ENCODE peak calls at places on chromosomes 3 and 15, in ten cellular contexts. V is T follicular helper cell; D is IMR-90; N is mammary epithelial cell; Z is NAMALWA; R is activated CD8-positive, alpha-beta memory T cell treated with anti-CD3 and anti-CD28 coated beads, Interleukin-2, amount 50 U/mL, for 4 hours; G is NCI-H1092; I is stomach; C is right cardiac atrium; A is neuronal stem cell. E is an unnamed sample.

GRCh38 chr15:88603885-88604284 is 17.3 kb upstream of the AEN start:
- DNase-seq in V (no peak), D (no peak), N (no peak), Z (no peak), R (no peak), G (no peak), I (no peak), C (no peak), A (no peak), E (no peak)

GRCh38 chr3:104564045-104564643 is 802.6 kb upstream of the ALCAM start:
- DNase-seq in V (peak), D (peak), N (peak), Z (peak), R (peak), G (peak), I (peak), C (no peak), A (no peak), E (no peak)

GRCh38 chr3:115227046-115227445 is 80.0 kb upstream of the ZBTB20 start:
- DNase-seq in V (no peak), D (no peak), N (no peak), Z (no peak), R (no peak), G (no peak), I (no peak), C (no peak), A (no peak), E (no peak)

GRCh38 chr3:197258168-197258755 is 40.1 kb downstream of the DLG1 start:
- DNase-seq in V (no peak), D (no peak), N (no peak), Z (no peak), R (no peak), G (no peak), I (no peak), C (no peak), A (no peak), E (no peak)

GRCh38 chr3:111572061-111572460 is 23.1 kb downstream of the ZBED2 start:
- DNase-seq in V (no peak), D (no peak), N (no peak), Z (no peak), R (peak), G (no peak), I (no peak), C (no peak), A (no peak), E (no peak)

GRCh38 chr3:42601898-42602581 is 1.6 kb downstream of the NKTR start:
- DNase-seq in V (no peak), D (peak), N (peak), Z (peak), R (no peak), G (no peak), I (no peak), C (no peak), A (no peak), E (no peak)

GRCh38 chr15:89171136-89172072 is 50.0 kb downstream of the RLBP1 start:
- DNase-seq in V (peak), D (peak), N (no peak), Z (peak), R (peak), G (no peak), I (peak), C (no peak), A (peak), E (no peak)

GRCh38 chr15:40298216-40298935 is 9.4 kb downstream of the PLCB2 start:
- DNase-seq in V (no peak), D (no peak), N (no peak), Z (no peak), R (no peak), G (no peak), I (no peak), C (no peak), A (no peak), E (no peak)

GRCh38 chr3:150237490-150237889 is 170.6 kb upstream of the TSC22D2 start:
- DNase-seq in V (no peak), D (peak), N (peak), Z (no peak), R (no peak), G (peak), I (no peak), C (no peak), A (no peak), E (no peak)

GRCh38 chr3:7720649-7721048 is 781.0 kb upstream of the LMCD1 start:
- DNase-seq in V (no peak), D (no peak), N (no peak), Z (no peak), R (no peak), G (no peak), I (no peak), C (no peak), A (no peak), E (no peak)

GRCh38 chr3:56976666-56977560 is 83.6 kb upstream of the SPATA12 start:
- DNase-seq in V (no peak), D (peak), N (no peak), Z (no peak), R (no peak), G (peak), I (no peak), C (no peak), A (no peak), E (no peak)

GRCh38 chr3:126394179-126394976 is at the start of gene CFAP100:
- DNase-seq in V (no peak), D (peak), N (no peak), Z (no peak), R (no peak), G (peak), I (peak), C (peak), A (peak), E (no peak)

GRCh38 chr3:43477600-43477999 is 144.2 kb downstream of the ANO10 start:
- DNase-seq in V (peak), D (no peak), N (no peak), Z (no peak), R (peak), G (no peak), I (no peak), C (peak), A (no peak), E (peak)

GRCh38 chr3:167967257-167968010 is 128.3 kb downstream of the GOLIM4 start:
- DNase-seq in V (no peak), D (no peak), N (no peak), Z (no peak), R (no peak), G (no peak), I (no peak), C (no peak), A (no peak), E (no peak)

GRCh38 chr3:116394365-116394764 is 50.9 kb downstream of the LSAMP start:
- DNase-seq in V (no peak), D (no peak), N (no peak), Z (no peak), R (no peak), G (peak), I (no peak), C (no peak), A (no peak), E (no peak)

GRCh38 chr15:34018021-34018645 is 20.9 kb downstream of the AVEN start:
- DNase-seq in V (no peak), D (no peak), N (no peak), Z (no peak), R (no peak), G (no peak), I (peak), C (no peak), A (no peak), E (no peak)

GRCh38 chr3:49140080-49140479 is 7.2 kb upstream of the LAMB2 start:
- DNase-seq in V (no peak), D (no peak), N (no peak), Z (no peak), R (no peak), G (no peak), I (no peak), C (peak), A (no peak), E (no peak)

GRCh38 chr3:73080201-73080966 is 18.9 kb downstream of the EBLN2 start:
- DNase-seq in V (no peak), D (no peak), N (no peak), Z (no peak), R (no peak), G (no peak), I (no peak), C (no peak), A (no peak), E (no peak)

GRCh38 chr3:154314152-154314551 is 10.1 kb downstream of the DHX36 start:
- DNase-seq in V (no peak), D (no peak), N (no peak), Z (no peak), R (no peak), G (no peak), I (no peak), C (no peak), A (no peak), E (no peak)

GRCh38 chr3:46900356-46900755 is 22.8 kb downstream of the PTH1R start:
- DNase-seq in V (no peak), D (no peak), N (no peak), Z (no peak), R (no peak), G (no peak), I (no peak), C (peak), A (no peak), E (peak)

GRCh38 chr3:29057326-29057725 is 223.5 kb upstream of the RBMS3 start:
- DNase-seq in V (no peak), D (peak), N (peak), Z (no peak), R (no peak), G (no peak), I (no peak), C (no peak), A (no peak), E (no peak)

GRCh38 chr15:62075595-62076279 is 9.0 kb downstream of the C2CD4A start:
- DNase-seq in V (no peak), D (peak), N (peak), Z (no peak), R (no peak), G (peak), I (peak), C (no peak), A (no peak), E (no peak)

GRCh38 chr3:42476225-42477160 is 25.9 kb upstream of the VIPR1 start:
- DNase-seq in V (no peak), D (no peak), N (peak), Z (no peak), R (no peak), G (no peak), I (peak), C (peak), A (no peak), E (no peak)

GRCh38 chr3:16369247-16369646 is 104.2 kb downstream of the OXNAD1 start:
- DNase-seq in V (no peak), D (no peak), N (peak), Z (no peak), R (no peak), G (no peak), I (no peak), C (no peak), A (no peak), E (no peak)

GRCh38 chr3:186268616-186269448 is 93.2 kb downstream of the DGKG start:
- DNase-seq in V (no peak), D (peak), N (no peak), Z (peak), R (no peak), G (no peak), I (no peak), C (no peak), A (no peak), E (no peak)

E was measured in left ventricle myocardium inferior.